ENCODE peak calls at places on chromosomes 1 and 21, in five cellular contexts. M, T, W, K and Q are unnamed samples.

GRCh38 chr1:60904079-60904852 is 178.1 kb upstream of the NFIA start:
- DNase-seq in K (no peak), T (no peak), W (no peak), M (no peak), Q (no peak)

GRCh38 chr1:177517556-177517955 is 346.8 kb downstream of the BRINP2 start:
- DNase-seq in K (no peak), W (no peak), T (no peak), M (peak; percentile 42), Q (no peak)

GRCh38 chr1:38005195-38006007 is at the start of gene FHL3:
- DNase-seq in M (no peak), K (no peak), W (peak; percentile 57), T (peak; percentile 87), Q (no peak)

GRCh38 chr1:75079535-75080290 is 54.5 kb upstream of the LHX8 start:
- DNase-seq in M (no peak), W (no peak), K (no peak), T (no peak), Q (no peak)

GRCh38 chr21:38306833-38307232 is 50.0 kb downstream of the KCNJ15 start:
- DNase-seq in T (no peak), W (no peak), M (no peak), K (peak; percentile 79), Q (peak; percentile 99)

GRCh38 chr1:79005945-79006344 is 585 bp downstream of the ADGRL4 start:
- DNase-seq in M (no peak), W (no peak), T (no peak), K (no peak), Q (no peak)

GRCh38 chr1:27912429-27912828 is 22.4 kb upstream of the SMPDL3B start:
- DNase-seq in K (no peak), W (no peak), M (no peak), T (no peak), Q (no peak)

GRCh38 chr1:242017580-242018233 is 18.8 kb upstream of the MAP1LC3C start:
- DNase-seq in W (no peak), T (peak; percentile 74), M (no peak), K (peak; percentile 27), Q (no peak)

GRCh38 chr1:244391761-244392160 is 59.9 kb downstream of the ADSS2 start:
- DNase-seq in K (no peak), T (no peak), M (peak; percentile 99), W (no peak), Q (no peak)

GRCh38 chr1:212718499-212718898 is 18.9 kb upstream of the BATF3 start:
- DNase-seq in T (peak; percentile 23), M (no peak), W (no peak), K (no peak), Q (no peak)

GRCh38 chr1:212070720-212071302 is 35.3 kb downstream of the DTL start:
- DNase-seq in T (peak; percentile 40), M (peak; percentile 7), K (peak; percentile 30), W (no peak), Q (no peak)

GRCh38 chr1:209651148-209651547 is 1.1 kb downstream of the LAMB3 start:
- DNase-seq in T (peak; percentile 82), W (no peak), M (no peak), K (peak; percentile 54), Q (no peak)

GRCh38 chr21:30209571-30209970 is 6.3 kb downstream of the CLDN8 start:
- DNase-seq in K (no peak), W (no peak), T (no peak), M (no peak), Q (no peak)

GRCh38 chr1:211711313-211711712 is 35.9 kb upstream of the NEK2 start:
- DNase-seq in W (no peak), M (no peak), T (peak; percentile 45), K (no peak), Q (no peak)

GRCh38 chr1:42753070-42753469 is 13.0 kb upstream of the CLDN19 start:
- DNase-seq in M (no peak), K (no peak), W (no peak), T (no peak), Q (no peak)

GRCh38 chr1:9233241-9233941 is 1.2 kb upstream of the H6PD start:
- DNase-seq in M (no peak), T (peak; percentile 87), W (no peak), K (no peak), Q (no peak)

GRCh38 chr1:98468111-98468717 is 193.3 kb upstream of the SNX7 start:
- DNase-seq in W (no peak), M (peak; percentile 9), T (peak; percentile 64), K (peak; percentile 43), Q (peak; percentile 21)

GRCh38 chr1:148383966-148384365 is 99.1 kb downstream of the PPIAL4G start:
- DNase-seq in T (no peak), M (no peak), K (no peak), W (no peak), Q (no peak)

GRCh38 chr1:9196129-9197040 is 38.2 kb upstream of the H6PD start:
- DNase-seq in T (peak; percentile 89), W (peak; percentile 21), M (no peak), K (no peak), Q (no peak)

GRCh38 chr21:45305831-45306230 is 18.1 kb upstream of the POFUT2 start:
- DNase-seq in W (no peak), T (no peak), M (no peak), K (no peak), Q (no peak)

DNA sequence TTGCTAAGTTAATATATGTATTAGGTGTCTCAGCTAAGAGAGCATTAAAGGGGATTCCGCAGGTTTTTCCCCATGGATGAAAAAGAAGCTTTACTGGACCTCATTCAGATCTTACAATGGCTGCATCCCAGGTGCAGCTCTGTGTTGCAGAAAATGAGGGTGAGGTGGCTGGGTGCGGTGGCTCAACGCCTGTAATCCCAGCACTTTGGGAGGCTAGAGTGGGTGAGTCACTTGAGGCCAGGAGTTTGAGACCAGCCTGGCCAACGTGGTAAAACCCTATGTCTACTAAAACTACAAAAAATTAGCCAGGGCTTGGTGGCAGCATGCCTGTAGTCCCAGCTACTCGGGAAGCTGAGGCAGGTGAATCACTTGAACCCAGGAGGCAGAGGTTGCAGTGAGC is 58.5 kb upstream of the MORC3 start:
- DNase-seq in K (no peak), M (no peak), T (no peak), W (no peak), Q (no peak)
- H3K4me3 ChIP-seq in K (no peak overlapping the region), M (no peak overlapping the region), T (no peak overlapping the region), W (no peak overlapping the region), Q (no peak overlapping the region)

GRCh38 chr1:31934251-31934650 is 3.9 kb downstream of the PTP4A2 start:
- DNase-seq in T (no peak), K (no peak), W (no peak), M (no peak), Q (no peak)

GRCh38 chr1:31936278-31936965 is 1.7 kb downstream of the PTP4A2 start:
- DNase-seq in K (no peak), M (no peak), T (peak; percentile 57), W (no peak), Q (no peak)

GRCh38 chr1:31932491-31933316 is 5.5 kb downstream of the PTP4A2 start:
- DNase-seq in M (no peak), T (peak; percentile 57), K (no peak), W (no peak), Q (no peak)

GRCh38 chr1:31936966-31937299 is 1.2 kb downstream of the PTP4A2 start:
- DNase-seq in M (no peak), T (no peak), W (no peak), K (no peak), Q (no peak)

DNA sequence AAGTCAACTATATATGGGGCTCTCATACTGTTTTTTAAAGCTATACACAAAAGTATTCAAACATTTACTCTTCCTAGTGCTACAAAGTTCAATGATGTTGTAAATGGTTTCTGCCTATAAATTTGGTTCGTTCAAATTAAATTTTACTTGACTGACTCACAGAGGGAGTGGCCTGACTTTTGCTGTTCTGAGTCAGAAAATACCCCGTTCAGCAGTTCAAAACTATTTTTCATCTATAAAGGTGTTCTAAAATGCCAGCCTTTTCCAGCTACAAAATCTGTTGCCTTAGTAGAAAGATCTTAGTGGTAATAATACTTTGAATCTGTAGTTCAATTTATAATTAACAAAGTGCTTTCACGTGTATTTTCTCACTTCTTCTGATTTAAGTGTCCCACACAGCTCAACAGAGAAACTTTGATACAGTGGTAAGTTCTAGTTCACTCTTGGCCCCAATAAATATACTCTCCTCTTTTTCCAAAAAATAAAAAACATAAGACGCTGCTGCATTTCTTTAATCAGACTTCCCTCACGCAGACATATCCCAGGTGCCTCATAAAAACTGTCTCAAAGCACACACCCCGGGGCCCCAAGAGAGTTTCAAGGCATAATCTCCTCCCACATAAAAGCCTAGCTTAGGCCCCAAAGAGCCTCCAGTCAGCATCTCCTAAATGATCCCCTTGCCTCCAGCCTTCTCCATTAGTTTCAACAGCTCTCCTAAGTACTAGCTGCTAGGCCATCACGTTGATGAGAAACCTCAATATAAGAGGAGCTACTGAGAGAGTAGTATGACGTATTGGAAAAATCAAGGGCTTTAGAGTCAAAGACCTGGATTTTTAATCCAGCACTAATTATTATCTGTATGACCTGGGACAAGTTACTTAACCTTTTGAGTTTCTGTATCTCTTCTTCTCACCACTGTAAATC is 3.2 kb downstream of the PTP4A2 start:
- DNase-seq in K (no peak), W (no peak), M (no peak), T (peak; percentile 88), Q (no peak)
- H3K4me3 ChIP-seq in K (peak overlapping the region; percentile 85), W (peak overlapping the region; percentile 83), M (peak overlapping the region; percentile 90), T (peak overlapping the region; percentile 96), Q (peak overlapping the region; percentile 97)

DNA sequence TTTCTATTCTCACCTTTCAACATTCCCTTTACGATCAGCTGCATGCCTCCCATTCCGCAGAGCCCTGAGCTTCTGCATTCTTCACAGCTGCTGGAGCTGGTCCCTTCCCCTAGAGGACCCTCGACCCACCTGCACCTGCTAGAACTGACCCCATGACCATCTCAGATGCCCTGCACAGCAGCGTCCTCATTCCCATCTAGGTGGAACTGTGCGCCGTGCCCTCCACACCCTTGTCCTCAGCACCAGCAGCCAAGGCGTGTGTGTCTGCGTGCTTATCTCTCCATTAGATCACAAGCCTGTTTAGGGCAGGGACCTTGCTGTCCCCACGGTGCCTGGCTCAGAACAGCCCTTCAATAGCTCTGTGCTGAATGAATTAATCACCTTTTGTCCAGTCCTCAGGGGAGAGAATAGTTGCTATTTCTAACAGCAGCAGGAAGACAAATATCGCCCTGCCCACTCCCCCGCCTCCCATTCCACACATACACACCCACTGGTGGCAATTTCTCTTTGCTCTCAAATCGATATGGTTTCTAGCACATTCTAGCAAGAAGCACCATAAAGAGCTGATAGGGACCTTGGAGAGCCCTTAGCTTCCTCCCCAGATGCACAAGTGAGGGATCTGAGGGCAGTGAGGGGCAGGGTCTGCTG is 61.7 kb downstream of the KCNN3 start:
- DNase-seq in W (no peak), T (no peak), K (no peak), M (no peak), Q (no peak)
- H3K4me3 ChIP-seq in W (no peak overlapping the region), T (no peak overlapping the region), K (no peak overlapping the region), M (no peak overlapping the region), Q (no peak overlapping the region)

DNA sequence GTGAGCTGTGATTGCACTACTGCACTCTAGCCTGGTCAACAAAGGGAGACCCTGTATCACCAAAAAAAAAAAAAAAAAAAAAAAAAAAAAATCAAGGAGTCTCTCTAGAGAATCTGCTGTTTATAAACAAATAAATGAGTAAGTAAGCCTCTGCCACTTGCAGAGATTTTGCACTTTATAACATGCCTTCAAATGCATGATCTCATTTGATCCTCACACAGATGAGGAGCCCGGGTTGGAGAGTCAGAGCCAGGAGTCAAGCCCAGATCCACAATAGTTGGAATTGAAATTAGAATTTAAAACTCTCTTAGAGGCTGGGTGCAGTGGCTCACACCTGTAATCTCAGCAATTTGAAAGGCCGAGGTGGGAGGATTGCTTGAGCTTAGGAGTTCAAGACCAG is 4.0 kb downstream of the PRELP start:
- DNase-seq in T (no peak), W (no peak), K (no peak), M (no peak), Q (no peak)
- H3K4me3 ChIP-seq in T (no peak overlapping the region), W (no peak overlapping the region), K (no peak overlapping the region), M (no peak overlapping the region), Q (no peak overlapping the region)